ENCODE peak calls at places on chromosomes 4 and X, in four cellular contexts. A is H1, J is IMR-90, N is K562. M is an unnamed sample.

GRCh38 chrX:10235851-10236250 is 79.1 kb downstream of the CLCN4 start:
- DNase-seq in J (peak), A (no peak), N (no peak), M (no peak)

GRCh38 chr4:149500806-149501205 is 314.8 kb downstream of the IQCM start:
- DNase-seq in A (no peak), J (no peak), N (no peak), M (no peak)

GRCh38 chr4:95232358-95233156 is 316.2 kb downstream of the UNC5C start:
- DNase-seq in N (no peak), A (no peak), J (no peak), M (no peak)

GRCh38 chrX:153446950-153447580 is 1.2 kb upstream of the TREX2 start:
- DNase-seq in A (no peak), J (no peak), N (no peak), M (no peak)

GRCh38 chr4:8830611-8831200 is 40.9 kb downstream of the HMX1 start:
- DNase-seq in J (no peak), A (no peak), N (no peak), M (no peak)

GRCh38 chr4:74087481-74087880 is 11.5 kb downstream of the CXCL2 start:
- DNase-seq in A (no peak), J (no peak), N (no peak), M (no peak)

GRCh38 chr4:147101678-147102077 is 156.0 kb upstream of the TTC29 start:
- DNase-seq in A (no peak), N (no peak), J (peak), M (no peak)

GRCh38 chrX:103446665-103447302 is 70.4 kb downstream of the BEX3 start:
- DNase-seq in N (no peak), J (peak), A (no peak), M (no peak)

GRCh38 chr4:165516281-165516833 is 137.5 kb downstream of the CPE start:
- DNase-seq in J (no peak), N (no peak), A (no peak), M (no peak)

GRCh38 chr4:112933790-112934189 is 115.7 kb upstream of the ANK2 start:
- DNase-seq in J (no peak), N (no peak), A (no peak), M (no peak)

GRCh38 chr4:37685726-37686372 is 327 bp downstream of the RELL1 start:
- DNase-seq in N (peak), J (peak), A (no peak), M (no peak)

GRCh38 chr4:139532951-139533350 is 23.1 kb downstream of the SETD7 start:
- DNase-seq in A (no peak), J (peak), N (no peak), M (no peak)

GRCh38 chr4:60134106-60134505 is 1066.0 kb upstream of the ADGRL3 start:
- DNase-seq in N (no peak), J (no peak), A (no peak), M (no peak)

GRCh38 chr4:15500721-15501120 is 31.0 kb downstream of the CC2D2A start:
- DNase-seq in A (no peak), N (no peak), J (no peak), M (no peak)

GRCh38 chr4:15501941-15502340 is 32.3 kb downstream of the CC2D2A start:
- DNase-seq in N (no peak), J (no peak), A (no peak), M (no peak)

GRCh38 chr4:15507679-15508078 is 38.0 kb downstream of the CC2D2A start:
- DNase-seq in A (no peak), J (no peak), N (no peak), M (no peak)

GRCh38 chr4:15504041-15504440 is 34.4 kb downstream of the CC2D2A start:
- DNase-seq in N (no peak), J (peak), A (no peak), M (no peak)

DNA sequence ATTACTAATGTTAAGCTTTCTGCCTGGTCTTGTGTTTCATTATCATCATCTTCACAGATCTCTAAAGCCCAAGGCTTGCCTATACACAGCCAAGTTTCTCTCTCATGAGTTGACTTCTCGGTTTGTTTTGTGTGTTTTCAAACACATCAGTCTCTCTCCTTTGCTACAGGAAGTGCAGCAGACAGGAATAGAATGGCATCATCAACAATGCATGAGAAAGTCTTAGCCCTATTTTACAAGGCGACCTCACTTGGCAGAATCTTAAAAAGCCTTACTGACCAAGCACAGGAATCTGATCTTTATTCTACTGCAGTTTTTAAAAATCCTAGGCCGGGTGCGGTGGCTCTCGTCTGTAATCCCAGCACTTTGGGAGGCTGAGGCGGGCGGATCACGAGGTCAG is 36.8 kb downstream of the CC2D2A start:
- DNase-seq in N (no peak), J (peak), A (no peak), M (no peak)
- TF ChIP-seq CHD1 in N (no peak), J (no peak), A (no peak), M (no peak)

GRCh38 chr4:184801781-184802180 is 24.0 kb downstream of the ACSL1 start:
- DNase-seq in A (no peak), J (peak), N (no peak), M (no peak)
- TF ChIP-seq CHD1 in A (no peak), J (no peak), N (no peak), M (no peak)

GRCh38 chr4:153191795-153192363 is 12.4 kb upstream of the TRIM2 start:
- DNase-seq in J (no peak), A (no peak), N (no peak), M (no peak)
- TF ChIP-seq CHD1 in J (no peak), A (no peak), N (no peak), M (no peak)

GRCh38 chrX:144494069-144494468 is 610.2 kb downstream of the UBE2NL start:
- DNase-seq in J (no peak), A (no peak), N (no peak), M (no peak)
- TF ChIP-seq CHD1 in J (no peak), A (no peak), N (no peak), M (no peak)

GRCh38 chrX:27917713-27918500 is 63.3 kb downstream of the DCAF8L1 start:
- DNase-seq in N (no peak), A (no peak), J (no peak), M (no peak)
- TF ChIP-seq CHD1 in N (no peak), A (no peak), J (no peak), M (no peak)

GRCh38 chr4:82639947-82640346 is 78.2 kb upstream of the TMEM150C start:
- DNase-seq in A (no peak), N (no peak), J (no peak), M (no peak)

GRCh38 chr4:82643994-82644730 is 82.4 kb upstream of the TMEM150C start:
- DNase-seq in N (no peak), A (no peak), J (peak), M (no peak)

GRCh38 chr4:82642321-82642720 is 80.5 kb upstream of the TMEM150C start:
- DNase-seq in A (no peak), N (no peak), J (no peak), M (no peak)

GRCh38 chr4:82638479-82638878 is 76.7 kb upstream of the TMEM150C start:
- DNase-seq in N (no peak), J (no peak), A (no peak), M (no peak)
- TF ChIP-seq CHD1 in N (no peak), J (no peak), A (no peak), M (no peak)

GRCh38 chr4:25863906-25864418 is 1.2 kb upstream of the SEL1L3 start:
- DNase-seq in J (no peak), A (no peak), N (no peak), M (no peak)

GRCh38 chr4:25865586-25865985 is 2.8 kb upstream of the SEL1L3 start:
- DNase-seq in J (no peak), N (peak), A (peak), M (no peak)

GRCh38 chr4:25863347-25863784 is 578 bp upstream of the SEL1L3 start:
- DNase-seq in A (peak), J (no peak), N (no peak), M (no peak)

GRCh38 chr4:25870081-25870480 is 7.3 kb upstream of the SEL1L3 start:
- DNase-seq in A (no peak), J (no peak), N (no peak), M (peak)

DNA sequence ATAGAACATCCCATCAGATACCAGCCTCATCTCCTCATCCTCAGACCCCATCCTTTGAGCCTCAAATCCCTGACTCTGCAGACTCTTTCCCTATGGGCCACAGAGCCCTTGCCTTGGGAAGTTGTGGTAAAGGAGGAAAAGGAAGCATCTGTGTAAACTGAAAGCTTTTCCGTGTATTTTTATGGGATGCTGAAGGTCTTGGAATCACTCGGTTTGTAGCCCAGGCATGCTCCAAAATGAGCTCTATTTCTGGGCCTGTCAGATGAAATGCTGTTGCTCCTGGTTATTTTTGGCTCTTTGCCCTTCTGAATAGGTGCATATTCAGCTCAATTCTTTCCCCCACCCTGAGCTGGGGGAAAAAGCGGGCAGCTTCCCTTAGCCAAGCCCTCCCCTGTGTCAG is 5.0 kb upstream of the SEL1L3 start:
- DNase-seq in J (no peak), A (no peak), N (no peak), M (no peak)
- TF ChIP-seq CHD1 in J (no peak), A (no peak), N (no peak), M (no peak)

DNA sequence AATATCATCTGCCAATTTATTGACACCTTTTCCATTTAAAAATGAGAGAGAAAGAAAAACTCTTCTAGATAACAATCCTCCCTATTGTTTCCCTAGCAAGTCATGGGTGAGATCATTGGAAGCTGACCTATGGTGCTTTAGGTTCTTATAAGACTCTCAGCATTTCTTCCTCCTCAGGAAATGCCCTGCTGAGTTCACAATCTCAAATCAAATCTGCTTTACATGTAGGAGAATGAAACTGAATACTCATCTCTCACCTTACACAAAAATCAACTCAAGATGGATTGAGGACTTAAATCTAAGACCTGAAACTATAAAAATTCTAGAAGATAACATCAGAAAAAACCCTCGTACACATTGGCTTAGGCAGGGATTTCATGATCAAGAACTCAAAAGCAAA is 267.4 kb downstream of the RAPGEF2 start:
- DNase-seq in J (no peak), A (no peak), N (no peak), M (no peak)
- TF ChIP-seq CHD1 in J (no peak), A (no peak), N (no peak), M (no peak)

GRCh38 chrX:68511255-68511654 is 12.4 kb downstream of the YIPF6 start:
- DNase-seq in A (no peak), J (peak), N (peak), M (no peak)
- TF ChIP-seq CHD1 in A (no peak), J (no peak), N (no peak), M (no peak)

GRCh38 chr4:170012629-170012958 is 13.6 kb downstream of the MFAP3L start:
- DNase-seq in J (no peak), N (no peak), A (no peak), M (no peak)

GRCh38 chr4:170017252-170017651 is 8.9 kb downstream of the MFAP3L start:
- DNase-seq in N (no peak), A (no peak), J (no peak), M (no peak)

GRCh38 chr4:170015285-170015684 is 10.9 kb downstream of the MFAP3L start:
- DNase-seq in J (no peak), A (no peak), N (no peak), M (no peak)

GRCh38 chr4:170011921-170012628 is 14.1 kb downstream of the MFAP3L start:
- DNase-seq in J (no peak), N (no peak), A (no peak), M (no peak)

GRCh38 chr4:170014359-170015008 is 11.7 kb downstream of the MFAP3L start:
- DNase-seq in A (no peak), J (no peak), N (no peak), M (no peak)
- TF ChIP-seq CHD1 in A (no peak), J (no peak), N (no peak), M (no peak)

M was measured in GM12878.